ENCODE peak calls at places on chromosomes 3 and 15, in five cellular contexts. One of them, this sample, is unnamed.

GRCh38 chr3:5011555-5012256 is 32.5 kb downstream of the BHLHE40 start:
- DNase-seq in K562: peak; percentile 53
- DNase-seq in HepG2: no peak
- DNase-seq in GM12878: peak; percentile 71
- DNase-seq in H1: no peak
- DNase-seq in this sample: no peak

GRCh38 chr3:66819993-66820501 is 178.1 kb upstream of the KBTBD8 start:
- DNase-seq in K562: no peak
- DNase-seq in HepG2: peak; percentile 53
- DNase-seq in GM12878: no peak
- DNase-seq in H1: no peak
- DNase-seq in this sample: no peak

GRCh38 chr3:12906916-12907290 is 65.5 kb upstream of the RPL32 start:
- DNase-seq in K562: no peak
- DNase-seq in HepG2: no peak
- DNase-seq in GM12878: no peak
- DNase-seq in H1: no peak
- DNase-seq in this sample: no peak

GRCh38 chr3:107524214-107525100 is 1.7 kb downstream of the BBX start:
- DNase-seq in K562: peak; percentile 44
- DNase-seq in HepG2: peak; percentile 41
- DNase-seq in GM12878: no peak
- DNase-seq in H1: no peak
- DNase-seq in this sample: no peak

GRCh38 chr3:127150915-127151564 is 41.9 kb upstream of the PRR23E start:
- DNase-seq in K562: no peak
- DNase-seq in HepG2: no peak
- DNase-seq in GM12878: no peak
- DNase-seq in H1: no peak
- DNase-seq in this sample: no peak

GRCh38 chr3:139299261-139300132 is 44.3 kb upstream of the MRPS22 start:
- DNase-seq in K562: peak; percentile 93
- DNase-seq in HepG2: peak; percentile 88
- DNase-seq in GM12878: no peak
- DNase-seq in H1: no peak
- DNase-seq in this sample: no peak

GRCh38 chr3:141122455-141123030 is 71.4 kb downstream of the SPSB4 start:
- DNase-seq in K562: no peak
- DNase-seq in HepG2: no peak
- DNase-seq in GM12878: no peak
- DNase-seq in H1: no peak
- DNase-seq in this sample: no peak

GRCh38 chr3:143480306-143480852 is 360.8 kb downstream of the CHST2 start:
- DNase-seq in K562: no peak
- DNase-seq in HepG2: no peak
- DNase-seq in GM12878: no peak
- DNase-seq in H1: no peak
- DNase-seq in this sample: no peak

GRCh38 chr3:186682734-186683133 is 16.9 kb downstream of the HRG start:
- DNase-seq in K562: no peak
- DNase-seq in HepG2: peak; percentile 19
- DNase-seq in GM12878: no peak
- DNase-seq in H1: no peak
- DNase-seq in this sample: no peak

GRCh38 chr3:33490641-33491241 is 50.5 kb upstream of the UBP1 start:
- DNase-seq in K562: no peak
- DNase-seq in HepG2: no peak
- DNase-seq in GM12878: no peak
- DNase-seq in H1: no peak
- DNase-seq in this sample: no peak

GRCh38 chr3:149115114-149115513 is 14.3 kb upstream of the HPS3 start:
- DNase-seq in K562: no peak
- DNase-seq in HepG2: no peak
- DNase-seq in GM12878: no peak
- DNase-seq in H1: no peak
- DNase-seq in this sample: no peak

GRCh38 chr3:149114458-149114857 is 15.0 kb upstream of the HPS3 start:
- DNase-seq in K562: no peak
- DNase-seq in HepG2: no peak
- DNase-seq in GM12878: no peak
- DNase-seq in H1: no peak
- DNase-seq in this sample: peak; percentile 15

GRCh38 chr3:149122716-149123578 is 6.5 kb upstream of the HPS3 start:
- DNase-seq in K562: no peak
- DNase-seq in HepG2: no peak
- DNase-seq in GM12878: no peak
- DNase-seq in H1: no peak
- DNase-seq in this sample: no peak

DNA sequence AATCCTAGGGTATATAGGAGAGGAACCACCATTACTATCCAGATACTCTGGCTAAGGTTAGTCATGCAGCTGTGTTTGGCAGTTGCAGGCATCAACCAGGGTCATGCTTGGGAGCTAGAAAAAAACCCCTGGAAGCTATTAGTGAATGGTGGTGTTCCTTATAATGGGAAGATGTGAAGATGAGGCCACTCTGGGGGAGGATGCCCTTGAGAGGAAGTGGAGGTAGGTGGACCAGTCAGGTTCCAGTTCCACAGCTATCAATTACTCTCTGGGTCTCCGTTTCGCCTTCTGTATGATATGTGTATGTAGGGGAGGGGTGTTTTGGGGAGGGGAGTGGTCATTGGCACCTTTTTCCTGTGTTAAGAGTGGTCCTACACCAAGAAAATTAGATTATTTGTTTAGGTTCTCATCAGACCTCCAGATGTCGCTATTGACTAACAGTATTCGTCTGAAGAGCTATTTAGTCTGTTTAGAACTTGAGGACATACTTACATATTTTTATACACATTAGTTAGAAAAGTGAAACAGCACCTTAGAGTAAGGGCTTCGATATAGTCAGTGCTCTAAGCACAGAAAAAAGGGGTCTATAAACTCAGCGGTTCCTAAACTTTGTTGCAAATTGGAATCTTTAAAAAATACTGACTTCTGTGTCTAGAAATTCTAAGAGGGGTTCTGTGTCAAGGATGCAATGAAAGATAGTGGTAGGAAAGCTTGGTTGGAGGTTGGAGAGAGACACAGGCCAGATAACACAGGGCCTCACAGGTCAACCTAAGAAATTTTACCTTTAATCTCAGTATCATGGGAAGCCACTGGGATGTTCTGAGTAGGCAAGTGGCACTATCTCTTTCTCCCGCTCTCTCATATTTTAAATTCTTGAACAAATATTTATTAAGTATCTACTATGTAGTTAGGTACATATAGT is 9.1 kb upstream of the HPS3 start:
- DNase-seq in K562: peak; percentile 12
- DNase-seq in HepG2: peak; percentile 62
- DNase-seq in GM12878: peak; percentile 45
- DNase-seq in H1: no peak
- DNase-seq in this sample: peak; percentile 51
- TF ChIP-seq YY1 in K562: no peak
- TF ChIP-seq YY1 in HepG2: no peak
- TF ChIP-seq YY1 in GM12878: no peak
- TF ChIP-seq YY1 in H1: no peak
- TF ChIP-seq YY1 in this sample: no peak

GRCh38 chr3:48505146-48505545 is 1.2 kb upstream of the SHISA5 start:
- DNase-seq in K562: no peak
- DNase-seq in HepG2: no peak
- DNase-seq in GM12878: no peak
- DNase-seq in H1: peak; percentile 42
- DNase-seq in this sample: no peak

GRCh38 chr3:48502121-48502520 is 1.9 kb downstream of the SHISA5 start:
- DNase-seq in K562: no peak
- DNase-seq in HepG2: no peak
- DNase-seq in GM12878: no peak
- DNase-seq in H1: no peak
- DNase-seq in this sample: no peak

GRCh38 chr3:48502728-48503168 is 1.2 kb downstream of the SHISA5 start:
- DNase-seq in K562: no peak
- DNase-seq in HepG2: no peak
- DNase-seq in GM12878: no peak
- DNase-seq in H1: no peak
- DNase-seq in this sample: no peak

GRCh38 chr3:48504051-48504946 is at the start of gene SHISA5:
- DNase-seq in K562: peak; percentile 77
- DNase-seq in HepG2: no peak
- DNase-seq in GM12878: no peak
- DNase-seq in H1: no peak
- DNase-seq in this sample: peak; percentile 16

GRCh38 chr3:48503406-48504050 is 446 bp downstream of the SHISA5 start:
- DNase-seq in K562: peak; percentile 42
- DNase-seq in HepG2: no peak
- DNase-seq in GM12878: no peak
- DNase-seq in H1: peak; percentile 78
- DNase-seq in this sample: peak; percentile 25
- TF ChIP-seq YY1 in K562: no peak
- TF ChIP-seq YY1 in HepG2: no peak
- TF ChIP-seq YY1 in GM12878: no peak
- TF ChIP-seq YY1 in H1: no peak
- TF ChIP-seq YY1 in this sample: no peak

DNA sequence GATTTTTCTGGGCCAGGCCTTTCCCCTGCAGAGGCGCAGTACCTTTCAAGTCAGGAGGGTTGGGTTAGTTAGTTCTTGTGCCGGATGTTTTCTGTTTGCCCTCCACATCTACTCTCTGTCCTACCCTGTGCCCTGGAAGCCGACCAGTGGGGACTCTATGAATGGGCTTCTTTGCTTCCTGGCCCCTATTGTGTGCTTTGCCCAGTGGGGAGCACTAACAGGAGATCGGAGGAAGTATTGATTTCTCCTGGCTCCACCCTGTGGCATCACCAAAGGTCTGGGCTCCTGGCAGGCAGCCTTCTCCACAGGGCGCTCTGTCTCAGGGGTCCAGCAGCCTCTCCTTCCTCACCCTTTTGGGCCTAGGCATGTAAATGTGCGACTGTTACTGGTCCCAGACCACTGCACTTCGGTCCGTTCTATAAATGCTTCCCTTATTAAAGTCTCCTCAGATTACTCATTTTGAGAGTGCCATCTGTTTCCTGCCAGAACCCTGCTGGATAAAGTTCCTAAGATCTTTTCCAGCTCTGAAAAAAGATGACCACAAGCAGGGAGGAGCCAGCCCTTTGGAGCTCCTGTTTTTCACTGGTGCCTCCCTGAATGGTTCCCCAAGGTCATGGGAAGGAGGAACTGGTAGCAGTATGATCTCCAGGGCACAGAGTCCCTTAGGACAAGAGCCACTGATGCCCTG is 44.5 kb downstream of the CTDSPL start:
- DNase-seq in K562: no peak
- DNase-seq in HepG2: peak; percentile 93
- DNase-seq in GM12878: no peak
- DNase-seq in H1: no peak
- DNase-seq in this sample: no peak
- TF ChIP-seq YY1 in K562: no peak
- TF ChIP-seq YY1 in HepG2: no peak
- TF ChIP-seq YY1 in GM12878: no peak
- TF ChIP-seq YY1 in H1: no peak
- TF ChIP-seq YY1 in this sample: no peak

GRCh38 chr3:27451261-27451660 is 32.9 kb downstream of the SLC4A7 start:
- DNase-seq in K562: no peak
- DNase-seq in HepG2: no peak
- DNase-seq in GM12878: no peak
- DNase-seq in H1: no peak
- DNase-seq in this sample: no peak
- TF ChIP-seq YY1 in K562: no peak
- TF ChIP-seq YY1 in HepG2: no peak
- TF ChIP-seq YY1 in GM12878: no peak
- TF ChIP-seq YY1 in H1: no peak
- TF ChIP-seq YY1 in this sample: no peak

GRCh38 chr3:176927280-176927679 is 270.0 kb downstream of the TBL1XR1 start:
- DNase-seq in K562: no peak
- DNase-seq in HepG2: no peak
- DNase-seq in GM12878: no peak
- DNase-seq in H1: no peak
- DNase-seq in this sample: no peak
- TF ChIP-seq YY1 in K562: no peak
- TF ChIP-seq YY1 in HepG2: no peak
- TF ChIP-seq YY1 in GM12878: no peak
- TF ChIP-seq YY1 in H1: no peak
- TF ChIP-seq YY1 in this sample: no peak

GRCh38 chr15:79463043-79463780 is 31.1 kb downstream of the MINAR1 start:
- DNase-seq in K562: no peak
- DNase-seq in HepG2: no peak
- DNase-seq in GM12878: no peak
- DNase-seq in H1: no peak
- DNase-seq in this sample: no peak
- TF ChIP-seq YY1 in K562: no peak
- TF ChIP-seq YY1 in HepG2: no peak
- TF ChIP-seq YY1 in GM12878: no peak
- TF ChIP-seq YY1 in H1: peak; percentile 62
- TF ChIP-seq YY1 in this sample: no peak

GRCh38 chr15:86650084-86650483 is 570.4 kb downstream of the AGBL1 start:
- DNase-seq in K562: no peak
- DNase-seq in HepG2: no peak
- DNase-seq in GM12878: no peak
- DNase-seq in H1: no peak
- DNase-seq in this sample: no peak
- TF ChIP-seq YY1 in K562: no peak
- TF ChIP-seq YY1 in HepG2: no peak
- TF ChIP-seq YY1 in GM12878: no peak
- TF ChIP-seq YY1 in H1: no peak
- TF ChIP-seq YY1 in this sample: no peak

GRCh38 chr3:194312186-194312742 is 38.9 kb downstream of the CPN2 start:
- DNase-seq in K562: no peak
- DNase-seq in HepG2: no peak
- DNase-seq in GM12878: no peak
- DNase-seq in H1: no peak
- DNase-seq in this sample: no peak

GRCh38 chr3:194314669-194315068 is 36.5 kb downstream of the CPN2 start:
- DNase-seq in K562: no peak
- DNase-seq in HepG2: no peak
- DNase-seq in GM12878: no peak
- DNase-seq in H1: no peak
- DNase-seq in this sample: no peak

GRCh38 chr3:194313642-194314430 is 37.3 kb downstream of the CPN2 start:
- DNase-seq in K562: no peak
- DNase-seq in HepG2: no peak
- DNase-seq in GM12878: no peak
- DNase-seq in H1: no peak
- DNase-seq in this sample: no peak

GRCh38 chr3:194311000-194311399 is 40.1 kb downstream of the CPN2 start:
- DNase-seq in K562: no peak
- DNase-seq in HepG2: no peak
- DNase-seq in GM12878: no peak
- DNase-seq in H1: no peak
- DNase-seq in this sample: no peak

DNA sequence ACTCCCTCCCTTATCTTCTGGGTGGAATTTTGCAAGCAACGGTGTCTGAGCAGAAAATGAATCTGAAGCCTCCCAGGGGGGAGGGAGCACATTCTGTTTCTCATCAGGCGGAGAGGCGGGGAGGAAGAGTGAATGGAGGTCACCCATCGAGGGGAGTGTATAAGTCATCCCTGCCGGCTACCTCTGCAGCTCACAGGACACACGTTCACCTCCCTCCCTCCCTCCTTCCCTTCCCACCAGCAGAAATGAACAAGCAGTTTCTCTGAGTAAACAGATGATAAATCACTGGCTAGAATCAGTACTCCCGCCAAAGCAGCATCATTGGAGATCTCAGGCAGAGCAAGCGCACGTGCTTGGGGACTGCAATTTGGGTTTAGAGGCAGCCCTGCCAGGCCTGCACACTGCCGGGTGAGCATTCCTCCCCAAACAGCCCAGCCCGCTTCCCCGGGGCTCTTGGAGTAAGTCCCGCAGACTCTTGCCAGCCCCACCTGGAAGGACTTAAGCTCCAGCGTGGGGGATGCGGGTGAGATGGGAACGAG is 38.3 kb downstream of the CPN2 start:
- DNase-seq in K562: no peak
- DNase-seq in HepG2: peak; percentile 33
- DNase-seq in GM12878: no peak
- DNase-seq in H1: no peak
- DNase-seq in this sample: no peak
- TF ChIP-seq YY1 in K562: no peak
- TF ChIP-seq YY1 in HepG2: no peak
- TF ChIP-seq YY1 in GM12878: no peak
- TF ChIP-seq YY1 in H1: no peak
- TF ChIP-seq YY1 in this sample: no peak